ENCODE peak calls at places on chromosomes 1 and 21, in four cellular contexts. H is hepatic stellate cell, P is GM04504, T is HTR-8/SVneo. N is an unnamed sample.

GRCh38 chr1:215484111-215484914 is 82.8 kb upstream of the KCTD3 start:
- DNase-seq in P (no peak), T (no peak), H (no peak), N (no peak)

GRCh38 chr1:20728371-20729154 is 3.9 kb downstream of the SH2D5 start:
- DNase-seq in H (no peak), T (no peak), P (no peak), N (peak)

GRCh38 chr1:19164274-19165015 is 45.6 kb downstream of the UBR4 start:
- DNase-seq in P (no peak), H (no peak), T (no peak), N (no peak)

GRCh38 chr1:102891868-102892625 is 216.3 kb downstream of the COL11A1 start:
- DNase-seq in H (peak), T (no peak), P (peak), N (peak)

GRCh38 chr1:227542153-227543120 is 20.9 kb upstream of the ZNF678 start:
- DNase-seq in H (peak), T (peak), P (peak), N (peak)

GRCh38 chr21:32524010-32524719 is 61.2 kb downstream of the TCP10L start:
- DNase-seq in P (peak), H (peak), T (peak), N (no peak)

GRCh38 chr1:47485817-47486216 is 48.0 kb downstream of the FOXD2 start:
- DNase-seq in H (no peak), T (no peak), P (no peak), N (no peak)

GRCh38 chr1:162072770-162073169 is 3.3 kb downstream of the NOS1AP start:
- DNase-seq in P (no peak), T (no peak), H (no peak), N (no peak)

GRCh38 chr1:26363549-26364448 is 8.8 kb downstream of the ZNF683 start:
- DNase-seq in P (peak), T (peak), H (peak), N (peak)

GRCh38 chr1:18960409-18960808 is 3.9 kb upstream of the IFFO2 start:
- DNase-seq in P (no peak), T (no peak), H (no peak), N (no peak)

GRCh38 chr1:36160388-36160948 is 4.5 kb downstream of the MAP7D1 start:
- DNase-seq in H (no peak), P (no peak), T (no peak), N (no peak)

GRCh38 chr1:22333516-22334121 is 118.0 kb upstream of the ZBTB40 start:
- DNase-seq in H (no peak), T (no peak), P (no peak), N (no peak)

GRCh38 chr1:62800825-62801306 is 16.9 kb downstream of the ATG4C start:
- DNase-seq in T (no peak), H (peak), P (no peak), N (no peak)

N was measured in AG08396.